ENCODE peak calls at places on chromosomes 3 and 15, in ten cellular contexts. L is gastroesophageal sphincter; D is right lobe of liver; O is aorta; Y is PC-3; S is lower lobe of right lung; T is GM12878; E is stimulated activated naive CD8-positive, alpha-beta T cell treated with anti-CD3 and anti-CD28 coated beads, Interleukin-15, amount 100 ng/mL, for 72 hours; I is Right ventricle myocardium inferior; H is CD4-positive, alpha-beta T cell. N is an unnamed sample.

GRCh38 chr3:11482024-11482423 is 161.7 kb downstream of the VGLL4 start:
- ATAC-seq in L (peak; percentile 37), D (no peak), O (no peak), Y (no peak), S (no peak), T (no peak), E (no peak), I (peak; percentile 71), H (no peak), N (no peak)

GRCh38 chr15:78788261-78788660 is 23.0 kb downstream of the ADAMTS7 start:
- ATAC-seq in L (no peak), D (no peak), O (no peak), Y (no peak), S (no peak), T (peak; percentile 22), E (no peak), I (no peak), H (no peak), N (no peak)

GRCh38 chr15:45048784-45049631 is 26.0 kb downstream of the SORD start:
- ATAC-seq in L (no peak), D (peak; percentile 70), O (peak; percentile 36), Y (no peak), S (peak; percentile 83), T (peak; percentile 88), E (no peak), I (peak; percentile 56), H (no peak), N (no peak)

GRCh38 chr15:91865903-91866302 is 12.4 kb downstream of the SLCO3A1 start:
- ATAC-seq in L (no peak), D (no peak), O (no peak), Y (no peak), S (no peak), T (no peak), E (no peak), I (no peak), H (no peak), N (peak; percentile 49)

GRCh38 chr15:25738171-25738792 is 124.8 kb downstream of the ATP10A start:
- ATAC-seq in L (no peak), D (peak; percentile 27), O (no peak), Y (no peak), S (peak; percentile 41), T (no peak), E (no peak), I (no peak), H (no peak), N (no peak)

GRCh38 chr15:38050529-38050928 is 116.1 kb downstream of the TMCO5A start:
- ATAC-seq in L (peak; percentile 28), D (peak; percentile 94), O (no peak), Y (peak; percentile 60), S (peak; percentile 75), T (no peak), E (no peak), I (peak; percentile 20), H (no peak), N (peak; percentile 51)

GRCh38 chr3:25120666-25121065 is 307.4 kb upstream of the RARB start:
- ATAC-seq in L (no peak), D (no peak), O (no peak), Y (no peak), S (no peak), T (no peak), E (no peak), I (no peak), H (no peak), N (no peak)

GRCh38 chr3:13877911-13878710 is 1.8 kb downstream of the WNT7A start:
- ATAC-seq in L (no peak), D (no peak), O (no peak), Y (peak; percentile 21), S (peak; percentile 26), T (no peak), E (no peak), I (no peak), H (no peak), N (peak; percentile 9)

GRCh38 chr15:62653122-62653521 is 389.4 kb upstream of the TPM1 start:
- ATAC-seq in L (no peak), D (peak; percentile 60), O (no peak), Y (no peak), S (peak; percentile 53), T (no peak), E (no peak), I (peak; percentile 59), H (no peak), N (no peak)

GRCh38 chr3:79019137-79019923 is 748.5 kb downstream of the ROBO1 start:
- ATAC-seq in L (peak; percentile 84), D (peak; percentile 82), O (peak; percentile 93), Y (peak; percentile 76), S (peak; percentile 95), T (peak; percentile 88), E (peak; percentile 74), I (peak; percentile 92), H (no peak), N (no peak)

GRCh38 chr3:46926871-46927717 is 49.5 kb downstream of the CCDC12 start:
- ATAC-seq in L (no peak), D (peak; percentile 3), O (no peak), Y (no peak), S (no peak), T (peak; percentile 82), E (peak; percentile 60), I (no peak), H (peak; percentile 50), N (peak; percentile 74)

GRCh38 chr15:84950570-84951111 is 31.0 kb upstream of the PDE8A start:
- ATAC-seq in L (no peak), D (no peak), O (no peak), Y (no peak), S (no peak), T (no peak), E (no peak), I (no peak), H (no peak), N (no peak)